ENCODE peak calls at places on chromosomes 12 and 14, in eight cellular contexts. One of them, this sample, is unnamed.

GRCh38 chr14:101191882-101192660 is 288.5 kb upstream of the RTL1 start:
- DNase-seq in A673: no peak
- DNase-seq in BE2C: no peak
- DNase-seq in ascending aorta: peak; percentile 35
- DNase-seq in cardiac fibroblast: no peak
- DNase-seq in retinal pigment epithelial cell: no peak
- DNase-seq in suprapubic skin: no peak
- DNase-seq in heart left ventricle: no peak
- DNase-seq in this sample: peak; percentile 72

GRCh38 chr14:79320561-79320960 is 890.7 kb downstream of the DIO2 start:
- DNase-seq in retinal pigment epithelial cell: no peak
- DNase-seq in BE2C: no peak
- DNase-seq in suprapubic skin: no peak
- DNase-seq in ascending aorta: no peak
- DNase-seq in heart left ventricle: no peak
- DNase-seq in A673: no peak
- DNase-seq in cardiac fibroblast: no peak
- DNase-seq in this sample: no peak

GRCh38 chr12:19712041-19712440 is 272.7 kb downstream of the AEBP2 start:
- DNase-seq in A673: peak; percentile 70
- DNase-seq in suprapubic skin: no peak
- DNase-seq in retinal pigment epithelial cell: no peak
- DNase-seq in heart left ventricle: no peak
- DNase-seq in ascending aorta: peak; percentile 76
- DNase-seq in cardiac fibroblast: peak; percentile 85
- DNase-seq in BE2C: no peak
- DNase-seq in this sample: no peak

GRCh38 chr12:57149309-57149900 is 2.0 kb upstream of the LRP1-AS start:
- DNase-seq in retinal pigment epithelial cell: no peak
- DNase-seq in cardiac fibroblast: peak; percentile 95
- DNase-seq in heart left ventricle: peak; percentile 85
- DNase-seq in BE2C: no peak
- DNase-seq in ascending aorta: peak; percentile 90
- DNase-seq in A673: no peak
- DNase-seq in suprapubic skin: peak; percentile 90
- DNase-seq in this sample: peak; percentile 81

GRCh38 chr14:102479777-102480176 is 29.8 kb downstream of the ANKRD9 start:
- DNase-seq in heart left ventricle: peak; percentile 78
- DNase-seq in A673: no peak
- DNase-seq in suprapubic skin: no peak
- DNase-seq in ascending aorta: no peak
- DNase-seq in retinal pigment epithelial cell: no peak
- DNase-seq in cardiac fibroblast: no peak
- DNase-seq in BE2C: peak; percentile 89
- DNase-seq in this sample: no peak

GRCh38 chr14:21840765-21841164 is 167.1 kb upstream of the OR4E1 start:
- DNase-seq in A673: peak; percentile 63
- DNase-seq in heart left ventricle: no peak
- DNase-seq in BE2C: no peak
- DNase-seq in cardiac fibroblast: peak; percentile 8
- DNase-seq in suprapubic skin: no peak
- DNase-seq in retinal pigment epithelial cell: no peak
- DNase-seq in ascending aorta: no peak
- DNase-seq in this sample: no peak

GRCh38 chr12:117316336-117316735 is 45.1 kb downstream of the NOS1 start:
- DNase-seq in heart left ventricle: no peak
- DNase-seq in ascending aorta: no peak
- DNase-seq in cardiac fibroblast: no peak
- DNase-seq in A673: no peak
- DNase-seq in retinal pigment epithelial cell: no peak
- DNase-seq in suprapubic skin: no peak
- DNase-seq in BE2C: no peak
- DNase-seq in this sample: no peak

GRCh38 chr12:27861428-27862167 is 81.6 kb upstream of the MANSC4 start:
- DNase-seq in cardiac fibroblast: peak; percentile 23
- DNase-seq in heart left ventricle: peak; percentile 79
- DNase-seq in A673: no peak
- DNase-seq in suprapubic skin: no peak
- DNase-seq in retinal pigment epithelial cell: no peak
- DNase-seq in ascending aorta: no peak
- DNase-seq in BE2C: no peak
- DNase-seq in this sample: peak; percentile 29

GRCh38 chr12:20547788-20548575 is 147.2 kb upstream of the SLCO1C1 start:
- DNase-seq in retinal pigment epithelial cell: no peak
- DNase-seq in heart left ventricle: no peak
- DNase-seq in cardiac fibroblast: peak; percentile 70
- DNase-seq in ascending aorta: no peak
- DNase-seq in suprapubic skin: no peak
- DNase-seq in BE2C: no peak
- DNase-seq in A673: no peak
- DNase-seq in this sample: no peak

GRCh38 chr14:105711841-105712460 is 185.6 kb downstream of the TMEM121 start:
- DNase-seq in ascending aorta: no peak
- DNase-seq in heart left ventricle: no peak
- DNase-seq in A673: no peak
- DNase-seq in BE2C: peak; percentile 77
- DNase-seq in retinal pigment epithelial cell: no peak
- DNase-seq in cardiac fibroblast: no peak
- DNase-seq in suprapubic skin: no peak
- DNase-seq in this sample: no peak

GRCh38 chr14:24053548-24054323 is 1.9 kb downstream of the CARMIL3 start:
- DNase-seq in suprapubic skin: peak; percentile 49
- DNase-seq in BE2C: no peak
- DNase-seq in cardiac fibroblast: no peak
- DNase-seq in heart left ventricle: no peak
- DNase-seq in ascending aorta: peak; percentile 50
- DNase-seq in A673: no peak
- DNase-seq in retinal pigment epithelial cell: no peak
- DNase-seq in this sample: no peak

GRCh38 chr12:115354007-115354452 is 670.1 kb upstream of the TBX3 start:
- DNase-seq in heart left ventricle: peak; percentile 69
- DNase-seq in ascending aorta: peak; percentile 91
- DNase-seq in BE2C: no peak
- DNase-seq in A673: no peak
- DNase-seq in suprapubic skin: peak; percentile 88
- DNase-seq in retinal pigment epithelial cell: peak; percentile 79
- DNase-seq in cardiac fibroblast: peak; percentile 96
- DNase-seq in this sample: peak; percentile 95

GRCh38 chr12:3897400-3897910 is 24.3 kb upstream of the PARP11 start:
- DNase-seq in A673: no peak
- DNase-seq in BE2C: no peak
- DNase-seq in ascending aorta: no peak
- DNase-seq in suprapubic skin: no peak
- DNase-seq in retinal pigment epithelial cell: no peak
- DNase-seq in heart left ventricle: no peak
- DNase-seq in cardiac fibroblast: no peak
- DNase-seq in this sample: no peak

GRCh38 chr12:50041962-50042361 is 15.4 kb upstream of the ASIC1 start:
- DNase-seq in BE2C: no peak
- DNase-seq in cardiac fibroblast: no peak
- DNase-seq in heart left ventricle: no peak
- DNase-seq in retinal pigment epithelial cell: no peak
- DNase-seq in A673: no peak
- DNase-seq in ascending aorta: no peak
- DNase-seq in suprapubic skin: peak; percentile 28
- DNase-seq in this sample: no peak

DNA sequence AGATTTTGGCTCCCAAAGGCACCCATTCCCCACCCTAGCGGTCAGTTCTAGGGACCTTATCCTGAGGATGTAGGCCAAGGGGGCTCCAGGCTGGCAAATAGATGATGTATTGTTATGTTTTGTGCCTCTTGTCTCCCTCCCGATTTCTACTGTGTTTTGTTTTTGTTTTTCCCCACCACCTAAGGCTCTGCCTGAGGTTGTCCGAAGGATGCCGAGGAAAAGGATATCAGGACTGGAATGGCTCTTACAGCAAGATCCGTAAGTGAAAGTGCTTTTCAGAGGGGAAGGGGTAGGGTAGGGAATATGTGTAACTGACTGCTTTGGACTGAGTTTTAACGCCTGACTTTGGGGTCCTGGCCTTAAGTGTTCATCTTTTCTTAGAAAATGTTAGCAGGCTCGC is 6.6 kb downstream of the FOXG1 start:
- DNase-seq in retinal pigment epithelial cell: no peak
- DNase-seq in cardiac fibroblast: no peak
- DNase-seq in BE2C: no peak
- DNase-seq in ascending aorta: no peak
- DNase-seq in heart left ventricle: no peak
- DNase-seq in A673: no peak
- DNase-seq in suprapubic skin: no peak
- DNase-seq in this sample: no peak
- H3K4me3 ChIP-seq in retinal pigment epithelial cell: no peak overlapping the region
- H3K4me3 ChIP-seq in cardiac fibroblast: no peak overlapping the region
- H3K4me3 ChIP-seq in BE2C: no peak overlapping the region
- H3K4me3 ChIP-seq in ascending aorta: no peak overlapping the region
- H3K4me3 ChIP-seq in heart left ventricle: no peak overlapping the region
- H3K4me3 ChIP-seq in A673: no peak overlapping the region
- H3K4me3 ChIP-seq in suprapubic skin: no peak overlapping the region
- H3K4me3 ChIP-seq in this sample: no peak overlapping the region

DNA sequence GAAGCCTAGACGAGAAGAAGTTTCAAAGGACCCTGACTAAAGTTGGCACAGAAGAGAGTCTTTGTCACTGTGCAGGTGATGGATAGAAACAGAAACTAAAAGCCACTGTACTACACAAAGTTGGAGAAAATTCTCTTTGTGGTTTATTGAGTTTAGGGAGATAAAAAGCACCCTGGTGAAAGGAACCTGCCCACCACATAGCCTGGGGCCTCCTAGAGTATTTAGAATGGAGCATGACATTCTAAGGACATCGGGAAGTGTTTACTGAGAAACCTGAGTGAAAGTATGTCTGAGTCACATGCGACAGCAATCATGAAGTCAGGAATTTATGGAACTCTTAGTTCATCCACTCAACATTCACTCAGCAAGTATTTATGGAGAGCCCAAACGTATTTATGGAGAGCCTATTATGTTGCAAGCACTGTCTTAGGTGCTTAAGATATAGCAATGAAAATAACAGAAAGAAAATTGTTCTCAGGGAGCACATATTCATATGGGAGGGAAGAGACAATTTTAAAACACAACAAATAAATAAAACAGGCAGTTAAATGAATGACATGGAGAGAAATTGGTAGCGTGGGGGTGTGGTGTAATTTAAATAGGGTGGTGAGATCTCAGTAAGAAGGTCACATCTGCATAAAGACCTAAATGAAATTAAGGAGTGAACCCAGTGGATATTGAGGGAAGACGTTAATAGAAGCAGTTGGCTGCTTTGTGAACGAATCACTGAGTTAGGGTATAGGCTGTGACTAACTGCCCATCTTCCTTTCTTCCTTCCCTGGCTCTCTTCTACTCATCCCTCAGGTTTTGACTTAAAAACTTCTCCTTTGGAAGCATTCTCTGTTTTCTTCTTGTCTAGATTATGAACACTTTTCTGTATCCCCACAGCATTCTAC is 65.0 kb downstream of the BTG1 start:
- DNase-seq in BE2C: no peak
- DNase-seq in heart left ventricle: no peak
- DNase-seq in A673: peak; percentile 27
- DNase-seq in suprapubic skin: no peak
- DNase-seq in retinal pigment epithelial cell: peak; percentile 43
- DNase-seq in cardiac fibroblast: peak; percentile 71
- DNase-seq in ascending aorta: no peak
- DNase-seq in this sample: no peak
- H3K4me3 ChIP-seq in BE2C: no peak overlapping the region
- H3K4me3 ChIP-seq in heart left ventricle: no peak overlapping the region
- H3K4me3 ChIP-seq in A673: no peak overlapping the region
- H3K4me3 ChIP-seq in suprapubic skin: no peak overlapping the region
- H3K4me3 ChIP-seq in retinal pigment epithelial cell: no peak overlapping the region
- H3K4me3 ChIP-seq in cardiac fibroblast: no peak overlapping the region
- H3K4me3 ChIP-seq in ascending aorta: no peak overlapping the region
- H3K4me3 ChIP-seq in this sample: no peak overlapping the region

GRCh38 chr14:95318399-95318834 is 1.3 kb downstream of the CLMN start:
- DNase-seq in suprapubic skin: no peak
- DNase-seq in retinal pigment epithelial cell: no peak
- DNase-seq in ascending aorta: no peak
- DNase-seq in BE2C: no peak
- DNase-seq in heart left ventricle: no peak
- DNase-seq in cardiac fibroblast: no peak
- DNase-seq in A673: no peak
- DNase-seq in this sample: no peak

GRCh38 chr14:95318870-95319311 is 817 bp downstream of the CLMN start:
- DNase-seq in suprapubic skin: no peak
- DNase-seq in A673: peak; percentile 43
- DNase-seq in ascending aorta: no peak
- DNase-seq in heart left ventricle: no peak
- DNase-seq in cardiac fibroblast: no peak
- DNase-seq in retinal pigment epithelial cell: no peak
- DNase-seq in BE2C: no peak
- DNase-seq in this sample: no peak

GRCh38 chr14:95316826-95317225 is 2.9 kb downstream of the CLMN start:
- DNase-seq in cardiac fibroblast: no peak
- DNase-seq in A673: no peak
- DNase-seq in heart left ventricle: no peak
- DNase-seq in retinal pigment epithelial cell: no peak
- DNase-seq in suprapubic skin: no peak
- DNase-seq in ascending aorta: no peak
- DNase-seq in BE2C: peak; percentile 51
- DNase-seq in this sample: no peak

GRCh38 chr14:95319312-95320075 is at the start of gene CLMN:
- DNase-seq in A673: peak; percentile 62
- DNase-seq in retinal pigment epithelial cell: no peak
- DNase-seq in suprapubic skin: peak; percentile 72
- DNase-seq in ascending aorta: no peak
- DNase-seq in BE2C: peak; percentile 53
- DNase-seq in cardiac fibroblast: peak; percentile 25
- DNase-seq in heart left ventricle: peak; percentile 48
- DNase-seq in this sample: no peak

GRCh38 chr14:95317817-95318343 is 1.8 kb downstream of the CLMN start:
- DNase-seq in BE2C: no peak
- DNase-seq in heart left ventricle: no peak
- DNase-seq in ascending aorta: no peak
- DNase-seq in retinal pigment epithelial cell: no peak
- DNase-seq in cardiac fibroblast: no peak
- DNase-seq in A673: no peak
- DNase-seq in suprapubic skin: no peak
- DNase-seq in this sample: no peak
- H3K4me3 ChIP-seq in BE2C: no peak overlapping the region
- H3K4me3 ChIP-seq in heart left ventricle: no peak overlapping the region
- H3K4me3 ChIP-seq in ascending aorta: no peak overlapping the region
- H3K4me3 ChIP-seq in retinal pigment epithelial cell: no peak overlapping the region
- H3K4me3 ChIP-seq in cardiac fibroblast: no peak overlapping the region
- H3K4me3 ChIP-seq in A673: no peak overlapping the region
- H3K4me3 ChIP-seq in suprapubic skin: peak overlapping the region; percentile 78
- H3K4me3 ChIP-seq in this sample: no peak overlapping the region

DNA sequence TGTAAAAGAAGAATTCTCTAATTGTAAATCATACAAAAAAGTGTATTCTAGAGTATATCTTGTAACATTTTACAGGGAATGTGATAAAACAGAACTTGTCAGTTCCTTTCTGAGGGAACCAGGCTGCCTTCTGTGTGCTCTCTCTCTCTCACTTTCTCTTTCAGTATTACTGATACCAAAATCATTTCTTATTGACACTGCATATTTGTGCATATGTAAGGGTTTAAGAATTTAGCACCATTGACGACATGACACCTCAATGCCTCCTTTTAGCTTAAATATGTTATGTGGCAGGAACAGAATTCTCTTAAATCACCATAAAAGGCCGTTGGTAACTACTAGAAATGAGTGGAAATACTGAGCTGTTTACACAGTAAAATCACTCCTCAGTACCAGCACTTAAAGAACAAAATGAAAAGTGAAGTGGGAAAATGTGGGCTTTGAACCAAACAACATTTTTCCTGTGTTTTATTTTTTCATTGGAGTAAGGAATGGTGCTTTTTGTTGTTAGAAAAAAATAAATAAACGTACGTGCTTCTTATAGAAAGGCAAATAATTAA is 457.7 kb upstream of the SYT1 start:
- DNase-seq in cardiac fibroblast: peak; percentile 13
- DNase-seq in ascending aorta: no peak
- DNase-seq in heart left ventricle: no peak
- DNase-seq in suprapubic skin: no peak
- DNase-seq in BE2C: no peak
- DNase-seq in A673: no peak
- DNase-seq in retinal pigment epithelial cell: no peak
- DNase-seq in this sample: no peak
- H3K4me3 ChIP-seq in cardiac fibroblast: no peak overlapping the region
- H3K4me3 ChIP-seq in ascending aorta: no peak overlapping the region
- H3K4me3 ChIP-seq in heart left ventricle: no peak overlapping the region
- H3K4me3 ChIP-seq in suprapubic skin: no peak overlapping the region
- H3K4me3 ChIP-seq in BE2C: no peak overlapping the region
- H3K4me3 ChIP-seq in A673: no peak overlapping the region
- H3K4me3 ChIP-seq in retinal pigment epithelial cell: no peak overlapping the region
- H3K4me3 ChIP-seq in this sample: no peak overlapping the region